ENCODE peak calls at places on chromosomes 3 and 15, in seven cellular contexts. H, N, T, Q, I, A and Z are unnamed samples.

GRCh38 chr3:58638586-58638985 is 28.0 kb downstream of the FAM3D start:
- DNase-seq in H (no peak), N (no peak), T (no peak), Q (no peak), I (no peak), A (no peak), Z (no peak)

GRCh38 chr15:59689626-59690236 is 611 bp upstream of the BNIP2 start:
- DNase-seq in H (peak), N (peak), T (no peak), Q (peak), I (peak), A (no peak), Z (no peak)

GRCh38 chr15:64651573-64652260 is 123.7 kb downstream of the RBPMS2 start:
- DNase-seq in H (no peak), N (peak), T (no peak), Q (no peak), I (peak), A (peak), Z (no peak)

GRCh38 chr3:150421799-150422548 is 13.9 kb downstream of the TSC22D2 start:
- DNase-seq in H (no peak), N (no peak), T (no peak), Q (peak), I (peak), A (no peak), Z (peak)

GRCh38 chr3:15291589-15292541 is 40.5 kb downstream of the SH3BP5 start:
- DNase-seq in H (no peak), N (peak), T (no peak), Q (no peak), I (no peak), A (peak), Z (no peak)

GRCh38 chr3:101072299-101072698 is 79.1 kb upstream of the ABI3BP start:
- DNase-seq in H (peak), N (no peak), T (no peak), Q (peak), I (no peak), A (no peak), Z (peak)

GRCh38 chr3:128195802-128196201 is 42.5 kb downstream of the EEFSEC start:
- DNase-seq in H (no peak), N (no peak), T (no peak), Q (no peak), I (no peak), A (no peak), Z (no peak)

GRCh38 chr3:9793161-9793781 is 389 bp downstream of the ARPC4 start:
- DNase-seq in H (peak), N (no peak), T (no peak), Q (peak), I (no peak), A (no peak), Z (no peak)

GRCh38 chr3:72487078-72487765 is 361.0 kb downstream of the SHQ1 start:
- DNase-seq in H (peak), N (no peak), T (peak), Q (peak), I (peak), A (peak), Z (peak)

GRCh38 chr3:69116897-69117296 is 5.5 kb downstream of the LMOD3 start:
- DNase-seq in H (no peak), N (no peak), T (no peak), Q (no peak), I (no peak), A (no peak), Z (no peak)

GRCh38 chr3:54899273-54899672 is 28.6 kb downstream of the LRTM1 start:
- DNase-seq in H (no peak), N (no peak), T (no peak), Q (no peak), I (no peak), A (no peak), Z (no peak)

DNA sequence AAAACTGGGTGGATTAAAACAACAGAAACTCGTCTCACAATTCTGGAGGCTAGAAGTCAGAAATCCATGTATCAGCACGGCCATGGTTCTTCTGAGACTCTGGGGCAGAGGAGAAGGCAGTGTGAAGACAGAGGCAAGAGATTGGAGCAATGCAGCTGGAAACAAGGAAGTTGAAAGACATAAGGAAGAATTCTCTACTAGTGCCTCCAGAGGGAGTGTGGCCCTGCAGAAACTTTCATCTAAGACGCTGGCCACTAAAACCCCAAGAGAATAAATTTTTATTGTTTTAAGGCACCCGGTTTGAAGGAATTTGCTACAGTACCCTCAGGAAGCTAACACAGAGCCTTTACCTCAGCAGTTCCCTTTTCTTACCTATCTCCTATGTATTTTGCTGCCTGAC is 1012.2 kb upstream of the CADM2 start:
- DNase-seq in H (peak), N (no peak), T (no peak), Q (no peak), I (peak), A (no peak), Z (no peak)
- TF ChIP-seq CTCF in H (peak), N (no peak), T (no peak), Q (no peak), I (peak), A (no peak), Z (no peak)

GRCh38 chr3:76024640-76025039 is 239.3 kb upstream of the ZNF717 start:
- DNase-seq in H (peak), N (no peak), T (no peak), Q (peak), I (no peak), A (no peak), Z (peak)
- TF ChIP-seq CTCF in H (peak), N (no peak), T (peak), Q (peak), I (peak), A (peak), Z (peak)

GRCh38 chr3:64224826-64225606 is at the start of gene PRICKLE2:
- DNase-seq in H (peak), N (no peak), T (peak), Q (peak), I (no peak), A (peak), Z (no peak)
- TF ChIP-seq CTCF in H (peak), N (no peak), T (peak), Q (peak), I (no peak), A (no peak), Z (no peak)

GRCh38 chr15:80674245-80674614 is 20.9 kb upstream of the ABHD17C start:
- DNase-seq in H (no peak), N (no peak), T (no peak), Q (peak), I (peak), A (no peak), Z (no peak)

GRCh38 chr15:80679805-80680175 is 15.3 kb upstream of the ABHD17C start:
- DNase-seq in H (no peak), N (no peak), T (no peak), Q (no peak), I (no peak), A (no peak), Z (no peak)

GRCh38 chr15:80679167-80679804 is 15.8 kb upstream of the ABHD17C start:
- DNase-seq in H (no peak), N (no peak), T (no peak), Q (no peak), I (no peak), A (no peak), Z (no peak)

GRCh38 chr15:80673561-80674244 is 21.4 kb upstream of the ABHD17C start:
- DNase-seq in H (no peak), N (no peak), T (no peak), Q (no peak), I (no peak), A (no peak), Z (no peak)

DNA sequence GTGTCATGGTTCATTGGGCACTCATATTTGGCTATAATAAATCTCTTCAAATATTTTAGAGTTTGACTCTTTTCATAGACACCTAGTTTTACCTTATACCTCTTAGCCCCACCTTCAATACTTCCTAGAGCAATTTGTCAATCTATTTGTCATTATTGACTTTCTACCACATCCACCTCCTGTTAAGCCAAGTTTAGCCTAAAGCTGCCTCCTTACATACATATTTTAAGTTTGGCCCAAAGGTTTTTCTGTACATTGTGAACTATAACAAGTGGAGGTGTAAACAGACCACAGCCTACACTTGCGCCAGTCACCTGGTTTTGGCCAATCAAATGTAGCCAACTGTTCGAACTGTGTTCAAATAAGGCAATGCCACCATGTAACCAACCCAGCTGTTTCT is 18.1 kb upstream of the ABHD17C start:
- DNase-seq in H (no peak), N (no peak), T (no peak), Q (no peak), I (no peak), A (no peak), Z (no peak)
- TF ChIP-seq CTCF in H (no peak), N (no peak), T (no peak), Q (no peak), I (no peak), A (no peak), Z (no peak)

DNA sequence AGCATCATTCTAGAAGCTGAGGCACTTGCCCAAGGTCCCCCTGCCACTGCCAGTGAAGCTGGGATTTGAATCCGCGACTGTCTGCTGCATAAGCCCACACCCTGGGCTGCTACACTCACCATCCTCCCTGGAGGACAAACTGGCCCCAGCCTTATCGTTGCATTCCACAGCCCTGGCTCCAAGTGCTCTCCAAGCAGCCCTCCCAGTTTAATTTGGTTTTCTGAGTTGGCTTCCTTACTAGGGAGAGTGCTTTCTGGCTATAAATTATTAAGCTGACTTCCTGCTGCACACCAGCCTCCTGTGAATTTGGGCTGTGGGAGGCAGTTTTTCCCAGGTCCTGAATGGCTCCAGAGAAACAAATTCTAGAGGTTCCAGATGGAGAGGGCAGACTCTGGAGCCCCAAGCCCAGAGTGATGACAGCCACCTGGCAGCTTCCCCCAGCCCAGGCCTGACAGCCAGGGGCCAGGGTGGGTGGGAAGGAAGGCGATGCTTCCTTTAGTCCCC is 69.8 kb downstream of the SEMA5B start:
- DNase-seq in H (no peak), N (no peak), T (no peak), Q (no peak), I (no peak), A (no peak), Z (no peak)
- TF ChIP-seq CTCF in H (no peak), N (no peak), T (no peak), Q (no peak), I (no peak), A (no peak), Z (no peak)

DNA sequence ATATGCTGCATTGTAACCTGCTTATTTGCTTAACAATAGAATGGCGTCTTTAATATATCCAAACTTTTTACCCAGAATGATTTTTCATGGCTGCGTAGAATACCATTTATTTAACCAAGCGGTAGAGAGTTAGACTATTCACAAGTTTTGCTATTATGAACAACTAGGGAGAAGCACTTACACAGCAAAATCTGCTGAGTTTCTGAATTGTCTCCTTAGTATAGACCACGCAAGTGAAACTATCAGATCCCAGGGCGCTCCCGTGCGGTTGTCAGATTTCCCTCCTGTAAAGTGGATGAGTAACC is 12.6 kb upstream of the ADPGK start:
- DNase-seq in H (no peak), N (no peak), T (no peak), Q (no peak), I (no peak), A (no peak), Z (no peak)
- TF ChIP-seq CTCF in H (peak), N (no peak), T (no peak), Q (no peak), I (no peak), A (no peak), Z (no peak)

DNA sequence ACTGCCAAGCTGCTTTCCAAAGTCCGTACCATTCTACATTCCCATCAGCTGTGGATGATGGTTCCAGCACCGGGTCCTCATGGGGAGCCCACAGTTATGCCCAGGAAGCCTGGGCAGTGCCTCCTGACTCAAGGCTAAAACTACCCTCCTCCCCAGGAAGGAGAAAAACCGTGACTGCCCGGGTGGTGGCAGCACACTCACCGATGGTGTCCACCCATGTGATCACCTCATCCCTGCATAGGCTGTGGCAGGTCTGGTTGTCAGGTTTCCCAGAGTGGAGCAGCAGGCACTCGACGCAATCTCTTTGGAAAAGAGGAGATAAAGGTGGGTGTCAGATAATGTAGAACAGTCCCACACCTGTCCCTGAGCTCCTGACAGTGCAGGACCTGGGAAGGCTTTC is 38.6 kb downstream of the UMPS start:
- DNase-seq in H (no peak), N (no peak), T (no peak), Q (no peak), I (peak), A (peak), Z (peak)
- TF ChIP-seq CTCF in H (peak), N (no peak), T (no peak), Q (peak), I (peak), A (peak), Z (no peak)

GRCh38 chr15:37134244-37134643 is 33.9 kb upstream of the MEIS2 start:
- DNase-seq in H (no peak), N (no peak), T (no peak), Q (no peak), I (no peak), A (no peak), Z (no peak)

GRCh38 chr15:37133619-37134018 is 33.3 kb upstream of the MEIS2 start:
- DNase-seq in H (peak), N (no peak), T (no peak), Q (peak), I (no peak), A (no peak), Z (no peak)

GRCh38 chr15:37136666-37137065 is 36.3 kb upstream of the MEIS2 start:
- DNase-seq in H (no peak), N (no peak), T (no peak), Q (peak), I (no peak), A (no peak), Z (no peak)

GRCh38 chr15:37134699-37135131 is 34.4 kb upstream of the MEIS2 start:
- DNase-seq in H (peak), N (no peak), T (no peak), Q (peak), I (peak), A (no peak), Z (peak)

DNA sequence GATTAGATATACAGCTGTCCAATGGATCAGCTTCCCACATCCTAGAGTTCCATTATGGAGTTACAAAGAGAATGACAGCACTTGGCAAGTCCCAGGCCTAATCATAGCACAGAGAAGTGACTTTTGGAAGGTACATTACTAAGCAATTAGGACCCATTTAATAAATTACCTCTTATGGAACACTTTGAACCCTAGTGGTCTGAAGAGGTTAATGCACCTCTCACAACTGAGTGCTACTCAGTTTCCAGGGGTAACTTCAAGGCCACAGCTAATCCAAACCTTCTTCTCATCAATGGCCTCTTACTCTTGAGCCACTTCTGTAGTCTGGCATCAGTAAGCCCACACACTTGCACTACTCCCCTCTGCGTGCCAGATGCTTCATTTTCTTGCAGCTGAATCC is 34.9 kb upstream of the MEIS2 start:
- DNase-seq in H (no peak), N (no peak), T (no peak), Q (no peak), I (peak), A (no peak), Z (peak)
- TF ChIP-seq CTCF in H (peak), N (peak), T (no peak), Q (peak), I (peak), A (peak), Z (no peak)